ENCODE peak calls at places on chromosomes 5 and 9, in five cellular contexts. One of them, this sample, is unnamed. For H3K79me2 and H4K20me1, the result is how much of the 10 kb centered on the place peaks cover.

GRCh38 chr5:132195727-132196126 is 31.9 kb downstream of the P4HA2 start:
- DNase-seq in GM23338: no peak
- DNase-seq in H9: no peak
- DNase-seq in SK-N-SH: no peak
- DNase-seq in astrocyte: no peak
- DNase-seq in this sample: no peak

GRCh38 chr5:59042201-59042600 is 459.3 kb downstream of the RAB3C start:
- DNase-seq in GM23338: no peak
- DNase-seq in H9: no peak
- DNase-seq in SK-N-SH: no peak
- DNase-seq in astrocyte: peak
- DNase-seq in this sample: peak

GRCh38 chr5:51961154-51961562 is 577.9 kb downstream of the ISL1 start:
- DNase-seq in GM23338: peak
- DNase-seq in H9: no peak
- DNase-seq in SK-N-SH: peak
- DNase-seq in astrocyte: no peak
- DNase-seq in this sample: no peak

GRCh38 chr9:107976767-107977166 is 487.2 kb upstream of the KLF4 start:
- DNase-seq in GM23338: no peak
- DNase-seq in H9: no peak
- DNase-seq in SK-N-SH: no peak
- DNase-seq in astrocyte: no peak
- DNase-seq in this sample: no peak

GRCh38 chr5:3596261-3596825 is 711 bp downstream of the IRX1 start:
- DNase-seq in GM23338: peak
- DNase-seq in H9: peak
- DNase-seq in SK-N-SH: peak
- DNase-seq in astrocyte: peak
- DNase-seq in this sample: no peak

GRCh38 chr5:42807722-42808447 is 3.8 kb downstream of the SELENOP start:
- DNase-seq in GM23338: peak
- DNase-seq in H9: no peak
- DNase-seq in SK-N-SH: no peak
- DNase-seq in astrocyte: no peak
- DNase-seq in this sample: no peak

GRCh38 chr9:81596671-81597426 is 92.5 kb downstream of the TLE1 start:
- DNase-seq in GM23338: peak
- DNase-seq in H9: no peak
- DNase-seq in SK-N-SH: no peak
- DNase-seq in astrocyte: no peak
- DNase-seq in this sample: peak

GRCh38 chr9:98315551-98316060 is 60.2 kb upstream of the TBC1D2 start:
- DNase-seq in GM23338: peak
- DNase-seq in H9: peak
- DNase-seq in SK-N-SH: peak
- DNase-seq in astrocyte: peak
- DNase-seq in this sample: peak

GRCh38 chr5:82820188-82820587 is 257.0 kb downstream of the TMEM167A start:
- DNase-seq in GM23338: no peak
- DNase-seq in H9: no peak
- DNase-seq in SK-N-SH: no peak
- DNase-seq in astrocyte: no peak
- DNase-seq in this sample: no peak

GRCh38 chr9:36764364-36765076 is 191.8 kb downstream of the MELK start:
- DNase-seq in GM23338: peak
- DNase-seq in H9: no peak
- DNase-seq in SK-N-SH: no peak
- DNase-seq in astrocyte: no peak
- DNase-seq in this sample: no peak

GRCh38 chr9:99023831-99024230 is 80.1 kb downstream of the COL15A1 start:
- DNase-seq in GM23338: no peak
- DNase-seq in H9: no peak
- DNase-seq in SK-N-SH: peak
- DNase-seq in astrocyte: no peak
- DNase-seq in this sample: no peak

GRCh38 chr5:124504081-124504916 is 242.1 kb downstream of the ZNF608 start:
- DNase-seq in GM23338: no peak
- DNase-seq in H9: no peak
- DNase-seq in SK-N-SH: no peak
- DNase-seq in astrocyte: peak
- DNase-seq in this sample: no peak

GRCh38 chr5:98768160-98769005 is 5.1 kb upstream of the RGMB start:
- DNase-seq in GM23338: peak
- DNase-seq in H9: peak
- DNase-seq in SK-N-SH: peak
- DNase-seq in astrocyte: peak
- DNase-seq in this sample: peak

GRCh38 chr5:128649183-128649582 is 111.1 kb upstream of the FBN2 start:
- DNase-seq in GM23338: no peak
- DNase-seq in H9: no peak
- DNase-seq in SK-N-SH: no peak
- DNase-seq in astrocyte: no peak
- DNase-seq in this sample: peak

GRCh38 chr9:134459164-134459563 is 132.9 kb downstream of the RXRA start:
- DNase-seq in GM23338: no peak
- DNase-seq in H9: no peak
- DNase-seq in SK-N-SH: no peak
- DNase-seq in astrocyte: no peak
- DNase-seq in this sample: no peak

GRCh38 chr5:79070002-79070567 is 518 bp downstream of the BHMT2 start:
- DNase-seq in GM23338: peak
- DNase-seq in H9: peak
- DNase-seq in SK-N-SH: peak
- DNase-seq in astrocyte: peak
- DNase-seq in this sample: peak

GRCh38 chr5:158769702-158770101 is 330.0 kb downstream of the EBF1 start:
- DNase-seq in GM23338: no peak
- DNase-seq in H9: no peak
- DNase-seq in SK-N-SH: no peak
- DNase-seq in astrocyte: no peak
- DNase-seq in this sample: no peak

GRCh38 chr5:115842952-115843351 is 1.2 kb downstream of the AP3S1 start:
- DNase-seq in GM23338: no peak
- DNase-seq in H9: no peak
- DNase-seq in SK-N-SH: no peak
- DNase-seq in astrocyte: no peak
- DNase-seq in this sample: peak

GRCh38 chr5:172635038-172635437 is 6.0 kb upstream of the NEURL1B start:
- DNase-seq in GM23338: no peak
- DNase-seq in H9: peak
- DNase-seq in SK-N-SH: no peak
- DNase-seq in astrocyte: no peak
- DNase-seq in this sample: no peak

GRCh38 chr5:177498013-177498847 is 826 bp upstream of the PDLIM7 start:
- DNase-seq in GM23338: peak
- DNase-seq in H9: no peak
- DNase-seq in SK-N-SH: no peak
- DNase-seq in astrocyte: no peak
- DNase-seq in this sample: no peak

GRCh38 chr5:16935271-16936149 is 578 bp downstream of the MYO10 start:
- DNase-seq in GM23338: peak
- DNase-seq in H9: peak
- DNase-seq in SK-N-SH: peak
- DNase-seq in astrocyte: no peak
- DNase-seq in this sample: peak

GRCh38 chr9:17422994-17423680 is 155.7 kb upstream of the SH3GL2 start:
- DNase-seq in GM23338: no peak
- DNase-seq in H9: no peak
- DNase-seq in SK-N-SH: no peak
- DNase-seq in astrocyte: no peak
- DNase-seq in this sample: no peak

GRCh38 chr9:35994959-35995358 is 37.0 kb upstream of the OR2S2 start:
- DNase-seq in GM23338: no peak
- DNase-seq in H9: no peak
- DNase-seq in SK-N-SH: no peak
- DNase-seq in astrocyte: no peak
- DNase-seq in this sample: no peak

GRCh38 chr9:112868461-112868860 is 22.2 kb downstream of the SLC46A2 start:
- DNase-seq in GM23338: no peak
- DNase-seq in H9: no peak
- DNase-seq in SK-N-SH: no peak
- DNase-seq in astrocyte: no peak
- DNase-seq in this sample: no peak

GRCh38 chr5:180414176-180414575 is 61.0 kb upstream of the GFPT2 start:
- DNase-seq in GM23338: no peak
- DNase-seq in H9: no peak
- DNase-seq in SK-N-SH: no peak
- DNase-seq in astrocyte: no peak
- DNase-seq in this sample: no peak

GRCh38 chr5:6187501-6187900 is 190.8 kb downstream of the MED10 start:
- DNase-seq in GM23338: no peak
- DNase-seq in H9: no peak
- DNase-seq in SK-N-SH: no peak
- DNase-seq in astrocyte: no peak
- DNase-seq in this sample: no peak

GRCh38 chr5:174532453-174533126 is 191.8 kb upstream of the MSX2 start:
- DNase-seq in GM23338: peak
- DNase-seq in H9: peak
- DNase-seq in SK-N-SH: peak
- DNase-seq in astrocyte: peak
- DNase-seq in this sample: peak

GRCh38 chr9:17799383-17799782 is 220.5 kb downstream of the SH3GL2 start:
- DNase-seq in GM23338: no peak
- DNase-seq in H9: no peak
- DNase-seq in SK-N-SH: no peak
- DNase-seq in astrocyte: peak
- DNase-seq in this sample: peak

GRCh38 chr5:126143622-126144021 is 279.6 kb upstream of the GRAMD2B start:
- DNase-seq in GM23338: no peak
- DNase-seq in H9: no peak
- DNase-seq in SK-N-SH: no peak
- DNase-seq in astrocyte: no peak
- DNase-seq in this sample: no peak

GRCh38 chr5:163503106-163504090 is 2.0 kb upstream of the MAT2B start:
- DNase-seq in GM23338: peak
- DNase-seq in H9: peak
- DNase-seq in SK-N-SH: peak
- DNase-seq in astrocyte: peak
- DNase-seq in this sample: peak

GRCh38 chr9:89312154-89312616 is 1.2 kb downstream of the CKS2 start:
- DNase-seq in GM23338: peak
- DNase-seq in H9: no peak
- DNase-seq in SK-N-SH: peak
- DNase-seq in astrocyte: no peak
- DNase-seq in this sample: peak

DNA sequence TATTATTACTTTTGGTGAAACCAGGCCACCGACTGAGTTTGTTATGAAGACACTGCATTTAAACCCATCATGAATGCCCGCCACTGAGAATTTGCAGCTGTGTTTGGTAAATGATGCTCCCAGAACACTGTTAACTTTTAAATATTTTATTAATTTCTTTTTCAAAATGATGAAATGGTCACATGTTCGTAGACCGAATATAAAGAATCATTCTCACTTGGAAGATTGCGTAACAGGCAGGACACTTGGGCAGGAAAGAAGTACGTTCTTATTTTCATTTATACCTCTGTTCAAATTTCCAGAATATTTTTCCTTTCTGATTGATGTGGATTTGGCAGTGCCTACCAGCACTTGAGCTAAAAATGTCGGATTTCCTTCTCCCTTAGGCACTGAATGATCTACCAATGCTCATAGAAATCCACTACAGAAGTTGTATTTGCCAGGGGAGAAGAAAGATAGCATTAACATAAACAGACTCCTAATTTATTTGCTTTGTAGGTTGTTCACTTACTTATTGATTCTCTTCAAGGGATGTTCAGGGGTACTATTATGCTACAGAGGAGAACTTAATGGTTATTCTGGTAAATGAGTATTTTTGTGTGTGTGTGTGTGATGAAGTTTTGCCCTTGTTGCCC is 13.8 kb downstream of the CYFIP2 start:
- DNase-seq in GM23338: no peak
- DNase-seq in H9: no peak
- DNase-seq in SK-N-SH: no peak
- DNase-seq in astrocyte: no peak
- DNase-seq in this sample: no peak
- H3K79me2 ChIP-seq in GM23338: half or more
- H3K79me2 ChIP-seq in H9: under half
- H3K79me2 ChIP-seq in SK-N-SH: under half
- H3K79me2 ChIP-seq in astrocyte: under half
- H3K79me2 ChIP-seq in this sample: under half

GRCh38 chr9:131282175-131282574 is 5.9 kb upstream of the FAM78A start:
- DNase-seq in GM23338: no peak
- DNase-seq in H9: no peak
- DNase-seq in SK-N-SH: no peak
- DNase-seq in astrocyte: no peak
- DNase-seq in this sample: no peak
- H4K20me1 ChIP-seq in GM23338: under half
- H4K20me1 ChIP-seq in H9: under half
- H4K20me1 ChIP-seq in SK-N-SH: under half
- H4K20me1 ChIP-seq in astrocyte: under half
- H4K20me1 ChIP-seq in this sample: under half

DNA sequence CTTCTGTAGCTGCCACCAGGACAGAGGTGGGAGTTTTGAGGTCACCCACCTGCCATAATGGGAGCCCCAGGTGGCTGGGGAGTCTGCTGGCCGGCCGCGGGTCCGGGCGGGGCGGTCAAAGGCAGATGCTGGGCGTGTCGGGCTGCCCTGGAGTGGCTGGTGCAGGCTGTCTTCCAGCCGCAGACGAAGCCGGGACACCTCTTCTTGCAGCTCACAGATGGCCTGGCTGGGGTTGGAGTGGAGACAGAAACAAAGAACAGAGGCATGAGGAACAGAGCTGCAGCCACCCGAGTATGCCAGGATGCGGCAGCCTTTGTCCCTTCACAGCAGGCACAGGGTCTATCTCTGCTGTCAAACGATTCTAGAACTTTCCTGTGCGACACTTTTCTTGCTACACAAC is 18.0 kb downstream of the ORM2 start:
- DNase-seq in GM23338: no peak
- DNase-seq in H9: no peak
- DNase-seq in SK-N-SH: no peak
- DNase-seq in astrocyte: no peak
- DNase-seq in this sample: no peak
- H3K27ac ChIP-seq in GM23338: no peak
- H3K27ac ChIP-seq in H9: no peak
- H3K27ac ChIP-seq in SK-N-SH: no peak
- H3K27ac ChIP-seq in astrocyte: no peak
- H3K27ac ChIP-seq in this sample: no peak

DNA sequence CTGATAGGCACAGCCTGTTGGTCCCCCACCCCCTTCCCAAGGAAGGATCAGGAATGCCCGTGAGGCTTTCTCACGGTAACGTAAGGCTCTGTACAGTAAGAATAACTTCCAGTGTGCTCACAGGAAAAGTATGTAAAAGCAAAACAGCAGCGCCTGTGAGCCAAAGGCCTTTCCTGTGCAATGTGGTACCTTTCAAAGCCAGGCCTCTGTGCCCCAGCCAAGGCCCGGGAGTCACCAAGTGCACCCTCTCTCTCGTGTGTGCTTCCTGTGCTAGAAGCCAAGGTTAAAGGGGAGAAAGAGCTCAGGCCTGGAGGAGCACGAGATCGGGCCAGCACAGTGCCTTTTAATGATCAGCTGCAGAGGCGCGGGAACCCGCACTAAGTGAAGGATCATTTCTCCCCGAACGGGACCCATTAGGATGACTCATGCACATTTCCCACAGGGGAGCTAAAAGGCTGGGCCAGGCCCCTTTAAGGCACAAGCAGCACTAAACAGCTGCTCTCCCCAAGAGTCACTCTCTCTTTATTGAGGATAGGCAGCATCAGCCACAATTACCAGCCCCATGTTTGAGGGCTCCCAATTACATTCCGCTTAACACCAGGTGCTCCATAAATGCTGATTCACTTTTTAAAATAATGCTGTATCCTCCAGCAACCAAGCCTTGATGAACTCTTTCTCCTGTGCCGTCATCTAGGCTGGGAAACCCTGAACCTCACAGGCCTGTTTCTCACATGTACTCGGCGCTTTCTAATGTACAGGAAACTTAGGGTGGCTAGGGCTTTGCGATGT is 42.8 kb downstream of the SHB start:
- DNase-seq in GM23338: peak
- DNase-seq in H9: peak
- DNase-seq in SK-N-SH: peak
- DNase-seq in astrocyte: peak
- DNase-seq in this sample: peak
- H3K79me2 ChIP-seq in GM23338: under half
- H3K79me2 ChIP-seq in H9: under half
- H3K79me2 ChIP-seq in SK-N-SH: half or more
- H3K79me2 ChIP-seq in astrocyte: half or more
- H3K79me2 ChIP-seq in this sample: half or more